ENCODE peak calls at places on chromosomes 11 and 22, in nine cellular contexts. Y, K, X, O, A, E, H, C and P are unnamed samples.

GRCh38 chr11:69351460-69351859 is 57.5 kb downstream of the MYEOV start:
- DNase-seq in A (no peak), H (peak), X (no peak), Y (no peak), E (no peak), C (no peak), O (peak), K (peak), P (no peak)

GRCh38 chr11:32729976-32730375 is 64.5 kb downstream of the CCDC73 start:
- DNase-seq in E (no peak), A (no peak), Y (no peak), C (no peak), O (no peak), K (peak), H (no peak), X (no peak), P (no peak)

GRCh38 chr11:108693852-108694251 is 29.0 kb downstream of the DDX10 start:
- DNase-seq in K (peak), E (no peak), O (peak), X (no peak), A (no peak), H (peak), Y (peak), C (no peak), P (no peak)

GRCh38 chr11:78742430-78742829 is 167.8 kb upstream of the NARS2 start:
- DNase-seq in K (peak), C (no peak), A (no peak), E (no peak), X (peak), Y (no peak), H (peak), O (peak), P (no peak)

GRCh38 chr11:26993965-26994446 is at the start of gene FIBIN:
- DNase-seq in Y (no peak), E (no peak), O (peak), A (no peak), H (peak), K (peak), C (no peak), X (no peak), P (peak)

GRCh38 chr11:15307600-15307999 is 192.9 kb downstream of the INSC start:
- DNase-seq in C (no peak), A (no peak), O (no peak), X (peak), E (no peak), Y (no peak), H (no peak), K (no peak), P (no peak)

GRCh38 chr22:47395481-47395880 is 633.0 kb downstream of the TBC1D22A start:
- DNase-seq in H (no peak), K (peak), Y (no peak), X (peak), O (no peak), C (no peak), A (no peak), E (no peak), P (no peak)

GRCh38 chr11:42524534-42525227 is 787.1 kb upstream of the API5 start:
- DNase-seq in E (no peak), K (peak), Y (peak), H (peak), C (no peak), X (peak), A (peak), O (peak), P (peak)

GRCh38 chr11:18650859-18651557 is 16.9 kb upstream of the SPTY2D1 start:
- DNase-seq in K (peak), Y (peak), A (peak), X (no peak), O (peak), E (no peak), C (no peak), H (no peak), P (peak)

GRCh38 chr22:31346733-31347250 is 646 bp upstream of the PATZ1 start:
- DNase-seq in A (no peak), Y (no peak), C (no peak), K (peak), X (peak), E (no peak), O (no peak), H (peak), P (peak)

GRCh38 chr22:25911243-25911972 is 169.4 kb downstream of the MYO18B start:
- DNase-seq in H (no peak), C (no peak), O (no peak), E (no peak), K (no peak), A (no peak), Y (no peak), X (no peak), P (no peak)

GRCh38 chr22:44638966-44639739 is 62.9 kb upstream of the PRR5 start:
- DNase-seq in A (no peak), H (no peak), K (peak), O (no peak), X (no peak), C (no peak), E (no peak), Y (no peak), P (no peak)

GRCh38 chr22:49372530-49373288 is 455.0 kb downstream of the BRD1 start:
- DNase-seq in K (no peak), C (no peak), O (no peak), A (no peak), Y (no peak), E (no peak), H (no peak), X (peak), P (no peak)

GRCh38 chr11:94473177-94473799 is 20.4 kb downstream of the MRE11 start:
- DNase-seq in E (no peak), O (no peak), C (no peak), A (peak), Y (no peak), H (no peak), K (peak), X (no peak), P (no peak)

GRCh38 chr11:125123194-125123946 is 11.9 kb upstream of the TMEM218 start:
- DNase-seq in H (no peak), Y (no peak), O (no peak), K (no peak), A (no peak), X (no peak), C (no peak), E (no peak), P (no peak)

GRCh38 chr22:33969052-33969451 is 48.8 kb upstream of the LARGE1 start:
- DNase-seq in K (no peak), C (no peak), X (no peak), H (peak), O (peak), A (no peak), E (no peak), Y (no peak), P (no peak)